ENCODE peak calls at places on chromosomes 5 and 9, in six cellular contexts. B, W, R, T, I and Q are unnamed samples.

GRCh38 chr5:65482280-65482726 is 583 bp upstream of the ADAMTS6 start:
- DNase-seq in W (no peak), I (no peak), T (peak; percentile 19), B (peak; percentile 16), R (no peak), Q (no peak)

GRCh38 chr5:57348376-57348775 is 134.2 kb downstream of the ACTBL2 start:
- DNase-seq in I (no peak), T (no peak), R (no peak), B (no peak), W (no peak), Q (no peak)

GRCh38 chr9:13845460-13845859 is 468.5 kb downstream of the NFIB start:
- DNase-seq in W (no peak), B (no peak), I (no peak), R (no peak), T (no peak), Q (no peak)

GRCh38 chr9:91903126-91903911 is 46.7 kb downstream of the ROR2 start:
- DNase-seq in B (no peak), W (no peak), I (no peak), T (no peak), R (no peak), Q (no peak)

GRCh38 chr5:72063219-72063819 is 44.0 kb upstream of the MAP1B start:
- DNase-seq in T (no peak), R (peak; percentile 14), I (peak; percentile 73), B (peak; percentile 52), W (no peak), Q (no peak)

GRCh38 chr9:112861155-112861554 is 29.5 kb downstream of the SLC46A2 start:
- DNase-seq in B (no peak), T (no peak), R (peak; percentile 14), I (no peak), W (no peak), Q (no peak)

GRCh38 chr9:113781381-113781780 is 94.7 kb upstream of the ZNF618 start:
- DNase-seq in T (no peak), W (no peak), R (no peak), I (peak; percentile 39), B (no peak), Q (no peak)

GRCh38 chr5:37533851-37534250 is 154.7 kb downstream of the WDR70 start:
- DNase-seq in B (no peak), W (no peak), T (no peak), R (no peak), I (no peak), Q (peak; percentile 53)

GRCh38 chr9:134709512-134710270 is 68.1 kb downstream of the COL5A1 start:
- DNase-seq in R (no peak), I (no peak), T (peak; percentile 55), B (no peak), W (no peak), Q (no peak)

GRCh38 chr5:160507181-160507811 is 85.6 kb downstream of the PTTG1 start:
- DNase-seq in W (no peak), I (no peak), T (no peak), B (no peak), R (no peak), Q (peak; percentile 10)

GRCh38 chr9:105243015-105243686 is 1.3 kb upstream of the SLC44A1 start:
- DNase-seq in R (no peak), T (peak; percentile 8), I (no peak), W (no peak), B (no peak), Q (no peak)

GRCh38 chr5:73640861-73641320 is 14.9 kb downstream of the ARHGEF28 start:
- DNase-seq in B (no peak), W (no peak), I (no peak), T (no peak), R (no peak), Q (no peak)
- TF ChIP-seq MAX in B (no peak), W (no peak), I (no peak), T (no peak), R (no peak), Q (no peak)

GRCh38 chr5:39017504-39017903 is 56.7 kb downstream of the RICTOR start:
- DNase-seq in T (no peak), W (no peak), R (no peak), I (no peak), B (no peak), Q (no peak)

GRCh38 chr5:39013938-39014337 is 60.3 kb downstream of the RICTOR start:
- DNase-seq in W (no peak), B (no peak), I (no peak), R (no peak), T (no peak), Q (no peak)

GRCh38 chr5:39015743-39016586 is 58.2 kb downstream of the RICTOR start:
- DNase-seq in I (no peak), W (no peak), B (no peak), T (no peak), R (peak; percentile 14), Q (peak; percentile 40)

GRCh38 chr5:39016587-39017275 is 57.5 kb downstream of the RICTOR start:
- DNase-seq in B (no peak), W (no peak), R (no peak), T (no peak), I (no peak), Q (no peak)

GRCh38 chr5:39014544-39014943 is 59.7 kb downstream of the RICTOR start:
- DNase-seq in R (peak; percentile 6), T (no peak), B (no peak), W (no peak), I (no peak), Q (peak; percentile 49)
- TF ChIP-seq EP300 in R (no peak), T (no peak), B (no peak), W (no peak), I (no peak), Q (no peak)

GRCh38 chr9:88013051-88013450 is 38.7 kb upstream of the CDK20 start:
- DNase-seq in T (no peak), I (no peak), R (no peak), W (no peak), B (no peak), Q (no peak)
- TF ChIP-seq MAX in T (no peak), I (no peak), R (no peak), W (no peak), B (no peak), Q (no peak)

GRCh38 chr5:81760521-81760920 is 9.6 kb upstream of the SSBP2 start:
- DNase-seq in T (no peak), I (no peak), W (no peak), B (no peak), R (no peak), Q (no peak)
- TF ChIP-seq EP300 in T (no peak), I (no peak), W (no peak), B (no peak), R (no peak), Q (no peak)

GRCh38 chr5:43497311-43498104 is 13.8 kb upstream of the TMEM267 start:
- DNase-seq in W (no peak), I (no peak), T (no peak), B (no peak), R (no peak), Q (no peak)
- TF ChIP-seq MAX in W (no peak), I (no peak), T (no peak), B (no peak), R (no peak), Q (no peak)

GRCh38 chr9:107404086-107404590 is 85.4 kb downstream of the KLF4 start:
- DNase-seq in B (no peak), I (no peak), R (no peak), T (no peak), W (no peak), Q (no peak)
- TF ChIP-seq EP300 in B (no peak), I (no peak), R (no peak), T (no peak), W (no peak), Q (no peak)

GRCh38 chr5:25489834-25490538 is 845.2 kb upstream of the CDH10 start:
- DNase-seq in B (no peak), W (no peak), I (no peak), R (peak; percentile 31), T (no peak), Q (peak; percentile 18)
- TF ChIP-seq MAX in B (no peak), W (no peak), I (no peak), R (no peak), T (no peak), Q (no peak)

GRCh38 chr5:179417696-179418095 is 72.4 kb upstream of the ADAMTS2 start:
- DNase-seq in R (no peak), T (peak; percentile 6), I (no peak), B (no peak), W (no peak), Q (no peak)

GRCh38 chr5:179416906-179417470 is 71.7 kb upstream of the ADAMTS2 start:
- DNase-seq in W (no peak), T (peak; percentile 11), R (no peak), I (no peak), B (no peak), Q (no peak)

GRCh38 chr5:179421156-179421895 is 76.1 kb upstream of the ADAMTS2 start:
- DNase-seq in W (no peak), T (peak; percentile 15), R (no peak), B (no peak), I (no peak), Q (no peak)

GRCh38 chr5:179420476-179420875 is 75.2 kb upstream of the ADAMTS2 start:
- DNase-seq in R (no peak), I (no peak), T (peak; percentile 20), W (no peak), B (no peak), Q (no peak)

DNA sequence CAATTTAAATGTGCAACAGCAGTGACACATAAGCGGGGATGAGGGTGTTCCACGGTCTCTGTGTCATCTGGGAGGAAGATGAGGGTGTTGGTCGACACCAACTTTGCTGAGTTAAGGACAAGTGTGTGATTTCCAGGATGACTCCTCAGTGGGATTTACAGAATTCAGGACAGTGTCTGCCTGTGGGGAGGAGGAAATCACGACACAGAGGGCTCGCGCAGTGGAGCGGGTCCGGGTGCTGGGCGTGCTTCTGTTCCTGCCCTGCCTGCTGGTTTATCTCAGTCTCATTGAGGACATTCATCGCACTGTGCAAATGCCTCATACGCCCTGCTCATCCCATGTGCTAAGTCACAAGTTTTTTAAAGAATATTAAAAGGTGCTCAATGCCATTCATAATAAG is 73.7 kb upstream of the ADAMTS2 start:
- DNase-seq in R (no peak), T (peak; percentile 28), I (no peak), W (no peak), B (no peak), Q (no peak)
- TF ChIP-seq EP300 in R (no peak), T (no peak), I (no peak), W (no peak), B (no peak), Q (no peak)

DNA sequence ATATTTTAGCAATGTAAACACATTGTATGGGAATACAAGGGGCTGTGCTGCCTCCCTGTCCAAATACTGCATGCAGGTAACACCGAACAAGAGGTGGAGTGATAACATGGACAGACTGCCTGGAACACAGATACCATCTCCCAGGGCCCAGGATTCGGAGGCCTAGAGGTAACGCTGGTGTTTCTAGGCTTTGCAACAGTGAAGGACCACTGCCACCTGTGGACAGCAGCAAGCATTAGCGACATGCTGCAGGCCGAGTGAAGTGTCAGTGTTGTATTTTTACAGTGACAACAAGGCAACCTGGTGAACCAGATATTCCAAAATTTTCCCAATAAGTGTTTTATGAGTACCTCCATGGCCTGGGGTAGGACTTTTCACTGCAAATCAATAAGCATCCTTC is 379.2 kb downstream of the DMRT2 start:
- DNase-seq in I (peak; percentile 52), W (no peak), B (no peak), R (peak; percentile 39), T (peak; percentile 2), Q (peak; percentile 24)
- TF ChIP-seq MAX in I (no peak), W (no peak), B (no peak), R (no peak), T (no peak), Q (no peak)